ENCODE peak calls at places on chromosomes 6 and 20, in six cellular contexts. H is A549, U is sigmoid colon, Q is endothelial cell of umbilical vein, P is adrenal gland, K is heart left ventricle. E is an unnamed sample.

GRCh38 chr6:137471497-137471896 is 22.7 kb downstream of the OLIG3 start:
- DNase-seq in H (no peak), U (no peak), Q (no peak), P (no peak), K (no peak), E (no peak)

GRCh38 chr6:72826744-72827438 is 205.0 kb downstream of the KCNQ5 start:
- DNase-seq in H (no peak), U (no peak), Q (no peak), P (no peak), K (no peak), E (no peak)

GRCh38 chr6:67689329-67689728 is 945.8 kb upstream of the ADGRB3 start:
- DNase-seq in H (no peak), U (no peak), Q (no peak), P (no peak), K (no peak), E (no peak)

GRCh38 chr6:24961852-24962251 is 26.1 kb upstream of the RIPOR2 start:
- DNase-seq in H (no peak), U (no peak), Q (no peak), P (no peak), K (no peak), E (no peak)

GRCh38 chr6:15763827-15764226 is 101.0 kb upstream of the DTNBP1 start:
- DNase-seq in H (peak; percentile 59), U (no peak), Q (peak; percentile 34), P (peak; percentile 93), K (no peak), E (no peak)

GRCh38 chr6:27141472-27142015 is 106.0 kb upstream of the PRSS16 start:
- DNase-seq in H (no peak), U (no peak), Q (no peak), P (no peak), K (no peak), E (no peak)

GRCh38 chr6:2744206-2744771 is 6.4 kb downstream of the MYLK4 start:
- DNase-seq in H (no peak), U (no peak), Q (no peak), P (no peak), K (peak; percentile 41), E (no peak)

GRCh38 chr6:31270788-31271640 is 878 bp downstream of the HLA-C start:
- DNase-seq in H (peak; percentile 15), U (peak; percentile 87), Q (peak; percentile 47), P (peak; percentile 83), K (peak; percentile 85), E (peak; percentile 89)

GRCh38 chr20:41645372-41645771 is 27.2 kb upstream of the CHD6 start:
- DNase-seq in H (no peak), U (no peak), Q (no peak), P (no peak), K (no peak), E (no peak)

GRCh38 chr6:147166360-147166944 is 37.8 kb upstream of the STXBP5 start:
- DNase-seq in H (no peak), U (no peak), Q (peak; percentile 88), P (no peak), K (no peak), E (peak; percentile 87)

GRCh38 chr6:16690244-16691142 is 70.8 kb downstream of the ATXN1 start:
- DNase-seq in H (peak; percentile 74), U (no peak), Q (no peak), P (no peak), K (no peak), E (no peak)

GRCh38 chr20:47927385-47927851 is 142.1 kb upstream of the SULF2 start:
- DNase-seq in H (no peak), U (no peak), Q (no peak), P (peak; percentile 55), K (no peak), E (no peak)

GRCh38 chr20:22248052-22248667 is 336.2 kb downstream of the FOXA2 start:
- DNase-seq in H (peak; percentile 26), U (no peak), Q (peak; percentile 2), P (no peak), K (no peak), E (peak; percentile 8)

GRCh38 chr6:44564906-44565524 is 177.5 kb downstream of the CDC5L start:
- DNase-seq in H (no peak), U (no peak), Q (no peak), P (peak; percentile 24), K (no peak), E (no peak)

GRCh38 chr20:33490023-33490933 is at the start of gene CBFA2T2:
- DNase-seq in H (peak; percentile 66), U (peak; percentile 84), Q (peak; percentile 74), P (peak; percentile 74), K (peak; percentile 72), E (no peak)

GRCh38 chr6:89974776-89975175 is 80.5 kb downstream of the GJA10 start:
- DNase-seq in H (no peak), U (no peak), Q (no peak), P (no peak), K (peak; percentile 33), E (no peak)

GRCh38 chr20:46348231-46348803 is 40.0 kb upstream of the CDH22 start:
- DNase-seq in H (peak; percentile 29), U (no peak), Q (no peak), P (no peak), K (no peak), E (no peak)

GRCh38 chr6:13629459-13630116 is 14.5 kb downstream of the NOL7 start:
- DNase-seq in H (no peak), U (no peak), Q (peak; percentile 65), P (no peak), K (no peak), E (no peak)

GRCh38 chr6:127300411-127300810 is 33.7 kb downstream of the RNF146 start:
- DNase-seq in H (peak; percentile 6), U (no peak), Q (peak; percentile 65), P (no peak), K (no peak), E (no peak)

GRCh38 chr6:43262780-43263313 is 19.6 kb downstream of the TTBK1 start:
- DNase-seq in H (no peak), U (no peak), Q (no peak), P (no peak), K (no peak), E (no peak)

GRCh38 chr20:58888521-58889333 is 36.2 kb downstream of the GNAS start:
- DNase-seq in H (no peak), U (peak; percentile 93), Q (peak; percentile 50), P (peak; percentile 91), K (peak; percentile 84), E (peak; percentile 93)

GRCh38 chr6:148175511-148176188 is 167.0 kb upstream of the SASH1 start:
- DNase-seq in H (no peak), U (no peak), Q (no peak), P (no peak), K (no peak), E (no peak)

GRCh38 chr20:1489328-1489727 is 1.9 kb downstream of the SIRPB2 start:
- DNase-seq in H (no peak), U (no peak), Q (no peak), P (no peak), K (no peak), E (no peak)

GRCh38 chr20:1490643-1491042 is 577 bp downstream of the SIRPB2 start:
- DNase-seq in H (no peak), U (no peak), Q (no peak), P (no peak), K (no peak), E (no peak)

GRCh38 chr20:1491891-1492642 is 847 bp upstream of the SIRPB2 start:
- DNase-seq in H (no peak), U (no peak), Q (peak; percentile 63), P (no peak), K (no peak), E (no peak)

GRCh38 chr20:1489764-1490436 is 1.3 kb downstream of the SIRPB2 start:
- DNase-seq in H (no peak), U (peak; percentile 72), Q (peak; percentile 29), P (no peak), K (no peak), E (no peak)

GRCh38 chr20:1491281-1491840 is at the start of gene SIRPB2:
- DNase-seq in H (no peak), U (peak; percentile 73), Q (peak; percentile 96), P (peak; percentile 79), K (peak; percentile 58), E (no peak)
- TF ChIP-seq POLR2A in H (no peak), U (peak; percentile 17), Q (peak; percentile 30), P (no peak), K (no peak), E (no peak)

GRCh38 chr20:49989234-49990065 is 6.7 kb downstream of the SNAI1 start:
- DNase-seq in H (peak; percentile 41), U (peak; percentile 90), Q (peak; percentile 71), P (peak; percentile 82), K (peak; percentile 78), E (no peak)
- TF ChIP-seq POLR2A in H (no peak), U (no peak), Q (no peak), P (no peak), K (no peak), E (no peak)

GRCh38 chr6:158059108-158059507 is 77.4 kb downstream of the SYNJ2 start:
- DNase-seq in H (no peak), U (peak; percentile 53), Q (no peak), P (peak; percentile 45), K (no peak), E (no peak)

GRCh38 chr6:158061709-158062461 is 80.2 kb downstream of the SYNJ2 start:
- DNase-seq in H (no peak), U (no peak), Q (no peak), P (no peak), K (no peak), E (no peak)

GRCh38 chr6:158061361-158061708 is 79.7 kb downstream of the SYNJ2 start:
- DNase-seq in H (no peak), U (no peak), Q (no peak), P (no peak), K (no peak), E (no peak)

GRCh38 chr6:158058156-158058723 is 76.6 kb downstream of the SYNJ2 start:
- DNase-seq in H (no peak), U (no peak), Q (no peak), P (no peak), K (no peak), E (no peak)

DNA sequence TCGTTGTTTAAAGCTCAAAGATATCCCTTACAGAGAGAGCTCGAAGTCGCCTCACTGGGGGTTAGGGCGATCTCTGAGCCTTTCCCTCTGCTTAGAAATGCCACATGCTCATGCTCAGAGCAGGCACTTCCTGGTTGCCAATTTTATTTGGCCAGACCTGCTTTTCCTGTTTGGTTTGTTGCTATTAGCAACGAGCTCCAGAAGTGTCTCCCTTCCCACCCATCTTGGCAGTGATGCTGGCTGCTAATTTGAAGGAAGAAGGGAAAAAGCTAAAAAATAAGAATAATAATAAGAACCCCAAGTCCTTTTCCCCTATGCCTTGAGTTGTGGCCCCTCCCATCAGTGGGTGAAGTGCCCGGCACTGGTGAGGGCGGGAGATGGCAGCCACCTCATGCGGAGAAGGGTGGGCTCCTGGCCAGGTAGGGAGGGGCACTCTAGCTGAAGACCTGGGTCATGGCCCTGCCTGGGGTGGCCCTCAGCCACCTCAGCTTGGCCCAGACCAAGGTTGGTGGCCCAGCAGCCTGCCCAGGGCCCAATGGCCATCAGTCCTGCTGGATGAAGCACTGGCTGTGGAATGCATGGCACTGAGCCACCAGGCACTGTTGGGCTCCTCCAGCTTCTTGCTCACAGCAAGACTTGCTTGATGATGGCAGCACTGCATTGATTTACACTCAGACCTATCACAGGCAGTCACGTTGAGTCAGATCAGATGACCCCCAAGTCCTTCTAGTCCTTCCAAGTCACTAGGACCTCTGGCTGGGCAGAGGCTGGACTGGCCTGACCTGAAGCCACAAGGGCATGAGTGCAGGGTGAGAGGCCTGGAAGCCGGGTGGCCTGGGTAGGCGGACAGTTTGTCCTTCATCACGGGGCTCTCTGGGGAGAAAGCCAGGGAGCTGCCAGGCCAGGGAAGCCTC is 79.0 kb downstream of the SYNJ2 start:
- DNase-seq in H (peak; percentile 87), U (peak; percentile 86), Q (peak; percentile 92), P (peak; percentile 98), K (peak; percentile 78), E (no peak)
- TF ChIP-seq POLR2A in H (no peak), U (no peak), Q (no peak), P (no peak), K (no peak), E (no peak)

GRCh38 chr20:35312348-35312747 is 20.1 kb upstream of the FAM83C start:
- DNase-seq in H (peak; percentile 82), U (no peak), Q (peak; percentile 64), P (no peak), K (no peak), E (no peak)
- TF ChIP-seq POLR2A in H (no peak), U (no peak), Q (no peak), P (no peak), K (no peak), E (no peak)

E was measured in erythroblast.